ENCODE peak calls at places on chromosomes 12 and 14, in eight cellular contexts. Z is nephron progenitor cell, T is Peyer's patch, E is fibroblast of lung, S is GM12878, J is stomach, Q is MCF 10A, M is BJ. R is an unnamed sample.

GRCh38 chr12:123063535-123063934 is 83.1 kb downstream of the ARL6IP4 start:
- DNase-seq in J (no peak), T (no peak), M (no peak), S (no peak), Z (no peak), E (peak; percentile 32), Q (peak; percentile 21), R (no peak)

GRCh38 chr14:33057585-33057984 is 118.9 kb downstream of the NPAS3 start:
- DNase-seq in J (no peak), T (no peak), M (no peak), Z (no peak), S (no peak), Q (no peak), E (no peak), R (no peak)

GRCh38 chr12:3454780-3455179 is 36.2 kb upstream of the PRMT8 start:
- DNase-seq in Q (no peak), E (no peak), M (no peak), J (no peak), Z (no peak), T (no peak), S (no peak), R (no peak)

GRCh38 chr14:21496453-21496852 is 14.7 kb downstream of the METTL3 start:
- DNase-seq in Z (no peak), E (peak; percentile 71), T (no peak), S (no peak), M (no peak), J (no peak), Q (no peak), R (no peak)

GRCh38 chr14:23712287-23712686 is 76.1 kb downstream of the DHRS2 start:
- DNase-seq in S (no peak), Z (no peak), M (no peak), T (no peak), Q (no peak), J (no peak), E (no peak), R (no peak)

GRCh38 chr12:90235642-90236041 is 527.0 kb upstream of the ATP2B1 start:
- DNase-seq in T (no peak), M (peak; percentile 33), Q (peak; percentile 82), J (no peak), S (no peak), E (peak; percentile 47), Z (no peak), R (no peak)

GRCh38 chr12:116508145-116509121 is 50.7 kb upstream of the MAP1LC3B2 start:
- DNase-seq in E (peak; percentile 22), Q (no peak), T (peak; percentile 60), S (no peak), J (no peak), M (no peak), Z (peak; percentile 87), R (no peak)

GRCh38 chr12:95182868-95183415 is 34.3 kb downstream of the FGD6 start:
- DNase-seq in M (no peak), S (no peak), T (no peak), J (no peak), Q (peak; percentile 34), E (no peak), Z (no peak), R (no peak)

GRCh38 chr12:29691146-29691854 is 92.4 kb downstream of the TMTC1 start:
- DNase-seq in T (no peak), M (no peak), Z (no peak), J (no peak), E (no peak), Q (no peak), S (peak; percentile 52), R (no peak)

GRCh38 chr12:47394070-47394469 is 311.8 kb downstream of the RPAP3 start:
- DNase-seq in Z (no peak), E (no peak), S (no peak), Q (no peak), M (no peak), T (no peak), J (no peak), R (no peak)

GRCh38 chr12:39464976-39465375 is 22.1 kb upstream of the KIF21A start:
- DNase-seq in E (no peak), T (no peak), J (no peak), Z (no peak), S (no peak), M (no peak), Q (peak; percentile 29), R (no peak)

GRCh38 chr14:99593971-99594841 is 9.8 kb downstream of the CCDC85C start:
- DNase-seq in M (no peak), J (no peak), E (no peak), S (no peak), Z (no peak), Q (no peak), T (no peak), R (no peak)

GRCh38 chr12:29638528-29638927 is 141.0 kb upstream of the OVCH1 start:
- DNase-seq in J (no peak), E (no peak), Z (no peak), M (no peak), S (no peak), T (no peak), Q (no peak), R (no peak)

GRCh38 chr12:79725987-79726386 is 35.2 kb upstream of the PAWR start:
- DNase-seq in M (peak; percentile 43), E (peak; percentile 75), T (no peak), Z (no peak), J (no peak), Q (peak; percentile 75), S (no peak), R (no peak)

GRCh38 chr12:87323369-87323768 is 705.8 kb downstream of the C12orf50 start:
- DNase-seq in Q (peak; percentile 8), Z (no peak), S (no peak), J (no peak), M (no peak), E (peak; percentile 66), T (no peak), R (no peak)

GRCh38 chr12:9753042-9753820 is 7.5 kb downstream of the CD69 start:
- DNase-seq in S (no peak), E (no peak), M (no peak), T (no peak), Z (no peak), Q (no peak), J (no peak), R (no peak)

GRCh38 chr12:9756756-9757155 is 3.9 kb downstream of the CD69 start:
- DNase-seq in M (no peak), Q (no peak), T (no peak), S (no peak), J (no peak), E (no peak), Z (no peak), R (no peak)

GRCh38 chr12:9756174-9756573 is 4.5 kb downstream of the CD69 start:
- DNase-seq in S (no peak), Q (no peak), Z (no peak), E (no peak), T (no peak), M (no peak), J (no peak), R (no peak)

GRCh38 chr12:9754097-9754964 is 6.4 kb downstream of the CD69 start:
- DNase-seq in M (no peak), Q (no peak), J (no peak), S (no peak), T (no peak), E (no peak), Z (no peak), R (no peak)

DNA sequence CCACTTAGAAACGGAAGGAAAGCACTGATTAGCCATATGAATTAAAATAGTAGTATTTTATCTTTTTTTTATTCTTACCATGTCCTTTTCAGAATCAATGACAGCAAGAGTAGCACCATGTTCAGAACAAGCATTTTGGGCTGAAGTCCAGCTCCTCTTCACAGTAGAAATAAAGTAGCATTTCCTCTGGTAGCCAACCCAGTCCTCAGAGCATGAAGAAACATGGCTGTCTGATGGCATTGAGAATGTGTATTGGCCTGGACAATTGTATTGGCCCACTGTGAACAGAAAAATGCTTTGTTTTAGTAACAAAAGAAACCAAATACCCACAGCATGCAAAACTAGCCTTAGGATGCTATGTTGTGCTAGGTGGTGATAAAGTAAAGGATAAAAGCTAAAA is 5.7 kb downstream of the CD69 start:
- DNase-seq in Z (no peak), M (no peak), J (no peak), S (no peak), E (no peak), Q (no peak), T (no peak), R (no peak)
- TF ChIP-seq CTCF in Z (no peak), M (no peak), J (no peak), S (no peak), E (no peak), Q (no peak), T (no peak), R (no peak)

GRCh38 chr12:24840046-24840800 is 108.7 kb downstream of the BCAT1 start:
- DNase-seq in Z (no peak), S (no peak), M (no peak), J (no peak), Q (peak; percentile 21), E (peak; percentile 56), T (no peak), R (no peak)

GRCh38 chr12:24833513-24833912 is 115.4 kb downstream of the BCAT1 start:
- DNase-seq in E (no peak), Q (no peak), J (no peak), T (no peak), S (no peak), M (no peak), Z (no peak), R (no peak)

GRCh38 chr12:24838531-24838950 is 110.4 kb downstream of the BCAT1 start:
- DNase-seq in Q (peak; percentile 79), S (peak; percentile 84), Z (no peak), E (peak; percentile 98), T (no peak), M (peak; percentile 88), J (no peak), R (no peak)

GRCh38 chr12:24835377-24835776 is 113.5 kb downstream of the BCAT1 start:
- DNase-seq in M (no peak), T (no peak), E (no peak), S (no peak), Q (no peak), J (no peak), Z (no peak), R (no peak)

DNA sequence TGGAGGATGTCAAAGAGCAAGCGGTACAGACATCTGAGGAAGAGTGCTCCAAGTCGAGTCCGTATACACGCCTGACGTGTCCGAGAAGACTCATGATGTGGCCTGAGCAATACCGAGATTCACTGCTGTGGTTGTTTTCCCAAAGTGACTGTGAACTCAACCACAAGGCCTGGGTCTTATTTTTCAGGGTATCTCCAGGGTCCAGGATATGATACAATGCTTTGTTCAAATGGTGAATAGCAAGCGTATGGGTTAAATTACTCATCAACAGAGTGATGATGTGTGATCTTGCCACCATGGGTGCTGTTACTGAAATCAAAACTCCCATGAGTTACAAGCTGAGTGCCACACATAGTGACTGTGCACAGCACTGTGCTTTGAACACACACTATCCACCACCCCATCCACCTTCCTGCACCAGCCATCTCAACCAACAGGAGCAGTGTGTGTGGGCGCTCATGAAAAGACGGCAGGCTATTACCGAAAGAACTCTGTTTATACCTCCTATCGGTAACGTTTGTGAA is 109.6 kb downstream of the BCAT1 start:
- DNase-seq in M (no peak), J (no peak), E (no peak), Z (no peak), S (peak; percentile 99), T (no peak), Q (no peak), R (no peak)
- TF ChIP-seq CTCF in M (no peak), J (no peak), E (no peak), Z (no peak), S (no peak), T (no peak), Q (no peak), R (no peak)

GRCh38 chr12:101823891-101824290 is 6.9 kb downstream of the GNPTAB start:
- DNase-seq in Z (peak; percentile 7), M (no peak), J (peak; percentile 53), E (peak; percentile 18), S (no peak), Q (peak; percentile 65), T (no peak), R (peak; percentile 53)
- TF ChIP-seq CTCF in Z (peak; percentile 11), M (no peak), J (no peak), E (peak; percentile 24), S (peak; percentile 39), Q (no peak), T (peak; percentile 43), R (peak; percentile 45)

GRCh38 chr14:41034969-41035368 is 571.7 kb upstream of the LRFN5 start:
- DNase-seq in J (no peak), Z (no peak), M (no peak), Q (no peak), S (no peak), T (no peak), E (no peak), R (no peak)
- TF ChIP-seq CTCF in J (no peak), Z (no peak), M (no peak), Q (no peak), S (no peak), T (no peak), E (no peak), R (no peak)